ENCODE peak calls at places on chromosomes 13 and 19, in six cellular contexts. H is H1, P is SK-N-SH, L is A549, Y is IMR-90, Z is K562. U is an unnamed sample.

GRCh38 chr13:65653548-65654078 is 1576.5 kb downstream of the PCDH9 start:
- DNase-seq in H (no peak), P (peak), L (no peak), Y (no peak), Z (no peak), U (no peak)

GRCh38 chr13:113650275-113650674 is 7.7 kb downstream of the ATP4B start:
- DNase-seq in H (no peak), P (no peak), L (no peak), Y (no peak), Z (no peak), U (no peak)

GRCh38 chr13:20340759-20341161 is 108.6 kb upstream of the GJB6 start:
- DNase-seq in H (no peak), P (no peak), L (no peak), Y (no peak), Z (no peak), U (no peak)

GRCh38 chr19:4446801-4447200 is 10.8 kb downstream of the UBXN6 start:
- DNase-seq in H (no peak), P (no peak), L (no peak), Y (no peak), Z (no peak), U (no peak)

GRCh38 chr13:48320396-48320790 is 16.8 kb downstream of the RB1 start:
- DNase-seq in H (no peak), P (no peak), L (no peak), Y (no peak), Z (no peak), U (no peak)

GRCh38 chr13:100588350-100589177 is at the start of gene GGACT:
- DNase-seq in H (peak), P (peak), L (peak), Y (peak), Z (peak), U (peak)

GRCh38 chr19:18785179-18786124 is 5.7 kb downstream of the COMP start:
- DNase-seq in H (peak), P (peak), L (peak), Y (peak), Z (peak), U (no peak)

GRCh38 chr13:72539925-72540324 is 187.5 kb downstream of the MZT1 start:
- DNase-seq in H (no peak), P (no peak), L (no peak), Y (no peak), Z (no peak), U (no peak)

GRCh38 chr13:40668335-40668734 is 1.9 kb upstream of the FOXO1 start:
- DNase-seq in H (no peak), P (no peak), L (peak), Y (no peak), Z (peak), U (no peak)

GRCh38 chr13:110275931-110276552 is 30.9 kb downstream of the COL4A1 start:
- DNase-seq in H (no peak), P (no peak), L (no peak), Y (no peak), Z (no peak), U (no peak)

GRCh38 chr13:105665284-105665683 is 870.2 kb downstream of the EFNB2 start:
- DNase-seq in H (no peak), P (no peak), L (no peak), Y (peak), Z (no peak), U (no peak)

GRCh38 chr19:10104665-10105221 is 1.4 kb upstream of the PPAN start:
- DNase-seq in H (no peak), P (no peak), L (no peak), Y (no peak), Z (peak), U (peak)

GRCh38 chr13:106088094-106088493 is 447.4 kb downstream of the EFNB2 start:
- DNase-seq in H (no peak), P (no peak), L (no peak), Y (peak), Z (no peak), U (no peak)

GRCh38 chr19:6087074-6087506 is 23.2 kb downstream of the RFX2 start:
- DNase-seq in H (no peak), P (peak), L (no peak), Y (no peak), Z (peak), U (peak)

GRCh38 chr13:110306960-110307696 is at the start of the genes COL4A1 and COL4A2:
- DNase-seq in H (no peak), P (peak), L (peak), Y (peak), Z (no peak), U (no peak)

GRCh38 chr19:3760871-3761361 is 576 bp downstream of the APBA3 start:
- DNase-seq in H (no peak), P (no peak), L (no peak), Y (peak), Z (peak), U (no peak)

GRCh38 chr13:48265217-48265815 is 32.3 kb downstream of the ITM2B start:
- DNase-seq in H (no peak), P (no peak), L (no peak), Y (no peak), Z (no peak), U (peak)

GRCh38 chr19:37872383-37872782 is 34.0 kb downstream of the WDR87 start:
- DNase-seq in H (no peak), P (no peak), L (no peak), Y (peak), Z (no peak), U (no peak)

GRCh38 chr13:61685683-61686013 is 270.0 kb upstream of the PCDH20 start:
- DNase-seq in H (no peak), P (peak), L (peak), Y (no peak), Z (peak), U (no peak)

GRCh38 chr13:92649140-92649813 is 577.3 kb upstream of the GPC6 start:
- DNase-seq in H (no peak), P (no peak), L (no peak), Y (no peak), Z (no peak), U (no peak)

GRCh38 chr13:28568286-28568685 is 73.4 kb upstream of the FLT1 start:
- DNase-seq in H (no peak), P (peak), L (no peak), Y (peak), Z (peak), U (no peak)

GRCh38 chr13:22648325-22648758 is 532.4 kb upstream of the SGCG start:
- DNase-seq in H (peak), P (no peak), L (no peak), Y (no peak), Z (no peak), U (no peak)

GRCh38 chr13:89514534-89515312 is 1832.8 kb upstream of the MIR17HG start:
- DNase-seq in H (no peak), P (no peak), L (peak), Y (peak), Z (no peak), U (no peak)

GRCh38 chr13:37306778-37307544 is 201.5 kb upstream of the CSNK1A1L start:
- DNase-seq in H (no peak), P (no peak), L (no peak), Y (peak), Z (no peak), U (no peak)

GRCh38 chr13:99265823-99266426 is 7.7 kb upstream of the GPR18 start:
- DNase-seq in H (no peak), P (peak), L (peak), Y (peak), Z (peak), U (no peak)

GRCh38 chr13:107305178-107305577 is 737.2 kb upstream of the ARGLU1 start:
- DNase-seq in H (no peak), P (no peak), L (no peak), Y (no peak), Z (no peak), U (no peak)

GRCh38 chr19:4189641-4190040 is 7.2 kb downstream of the ANKRD24 start:
- DNase-seq in H (no peak), P (no peak), L (no peak), Y (no peak), Z (no peak), U (no peak)

GRCh38 chr13:94195715-94196114 is 283.8 kb downstream of the DCT start:
- DNase-seq in H (no peak), P (no peak), L (no peak), Y (peak), Z (no peak), U (no peak)

GRCh38 chr19:3670258-3670795 is 29.9 kb downstream of the PIP5K1C start:
- DNase-seq in H (no peak), P (no peak), L (peak), Y (peak), Z (peak), U (no peak)

DNA sequence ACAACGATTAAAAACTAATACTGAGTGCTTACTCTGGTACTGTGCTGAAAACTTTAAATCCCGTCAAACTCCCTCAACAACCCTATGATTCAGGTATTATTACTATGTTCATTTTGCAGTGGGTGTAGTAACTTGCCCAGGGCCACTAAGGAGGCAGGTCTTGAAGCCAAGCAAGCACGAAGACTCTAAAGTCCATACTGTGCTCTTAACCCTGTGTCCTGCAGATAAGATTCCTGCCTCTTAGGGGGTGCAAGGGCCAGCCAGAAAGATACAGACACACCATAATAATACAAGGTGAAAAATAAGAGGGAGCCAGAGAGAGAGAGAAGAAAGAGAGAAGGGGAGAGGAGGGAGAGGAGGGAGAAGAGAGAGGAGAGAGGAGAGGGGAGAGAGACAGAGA is 95.5 kb downstream of the CDADC1 start:
- DNase-seq in H (no peak), P (no peak), L (no peak), Y (no peak), Z (peak), U (no peak)
- TF ChIP-seq RFX5 in H (no peak), P (no peak), L (no peak), Y (no peak), Z (no peak), U (no peak)

DNA sequence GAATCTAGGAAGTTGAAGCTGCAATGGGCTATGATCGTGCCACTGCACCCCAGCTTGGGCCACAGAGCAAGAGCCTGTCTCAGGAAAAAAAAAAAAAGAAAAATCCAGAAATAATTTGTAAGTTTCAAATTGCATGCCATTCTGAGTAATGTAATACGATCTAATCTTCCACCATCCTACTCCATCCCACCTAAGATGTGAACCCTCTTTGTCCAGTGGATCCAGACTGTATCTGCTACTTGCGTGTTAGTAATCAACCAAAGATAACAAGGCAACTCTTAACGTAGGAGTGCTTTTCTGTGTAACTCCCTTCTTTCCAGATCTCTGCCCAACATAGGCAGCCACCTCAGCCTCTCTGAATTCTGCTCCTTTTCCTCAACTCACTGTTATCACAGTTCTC is 24.3 kb downstream of the RFC3 start:
- DNase-seq in H (no peak), P (no peak), L (no peak), Y (peak), Z (no peak), U (no peak)
- TF ChIP-seq RFX5 in H (no peak), P (no peak), L (no peak), Y (no peak), Z (no peak), U (no peak)

DNA sequence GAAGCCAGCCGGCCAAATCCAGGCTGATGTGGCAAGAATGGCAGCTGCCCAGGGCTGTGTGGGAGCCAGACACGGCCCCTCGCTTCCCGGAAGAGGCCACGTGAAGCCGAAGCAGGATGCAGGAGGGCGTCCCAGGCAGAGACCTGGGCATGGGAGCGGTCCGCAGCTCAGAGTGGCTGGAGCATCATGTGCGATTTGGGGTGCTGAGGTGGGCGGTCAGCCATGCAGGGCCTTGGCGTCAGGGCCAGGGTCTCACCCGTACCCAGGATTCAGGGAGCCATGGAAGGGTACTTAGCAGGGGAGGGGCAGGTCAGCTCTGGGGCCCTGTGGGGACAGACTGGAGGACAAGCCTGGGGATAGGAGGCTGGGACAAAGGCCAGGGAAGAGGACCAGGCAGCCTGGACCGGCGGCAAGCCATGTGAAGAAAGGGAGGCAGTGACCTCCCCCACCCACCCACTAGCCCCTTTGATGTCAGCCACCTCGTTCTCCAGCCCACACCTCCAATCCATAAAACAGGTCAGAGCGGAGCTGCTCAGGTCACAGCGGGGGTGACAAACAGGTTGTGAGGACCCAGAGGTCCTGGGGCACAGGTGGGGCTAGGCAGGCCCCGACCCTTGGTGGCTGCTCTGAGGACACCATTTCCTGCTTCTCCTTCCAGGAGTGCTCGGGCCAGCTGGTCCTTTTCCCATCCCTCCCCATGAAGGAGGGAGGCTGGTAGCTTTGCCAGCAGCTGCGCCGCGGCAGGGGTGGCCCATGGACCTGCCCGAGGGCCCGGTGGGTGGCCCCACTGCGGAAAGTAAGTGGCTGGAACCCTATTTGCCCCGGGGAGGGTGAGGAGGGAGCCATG is 2.3 kb downstream of the KASH5 start:
- DNase-seq in H (no peak), P (no peak), L (no peak), Y (no peak), Z (no peak), U (no peak)
- TF ChIP-seq RFX5 in H (no peak), P (no peak), L (no peak), Y (no peak), Z (no peak), U (no peak)

GRCh38 chr13:85286081-85286480 is 513.1 kb downstream of the SLITRK6 start:
- DNase-seq in H (no peak), P (no peak), L (no peak), Y (peak), Z (no peak), U (no peak)

GRCh38 chr13:85283408-85283807 is 515.8 kb downstream of the SLITRK6 start:
- DNase-seq in H (no peak), P (no peak), L (no peak), Y (no peak), Z (no peak), U (no peak)

GRCh38 chr13:85284349-85284748 is 514.9 kb downstream of the SLITRK6 start:
- DNase-seq in H (no peak), P (no peak), L (no peak), Y (no peak), Z (no peak), U (no peak)

GRCh38 chr13:85287528-85287927 is 511.7 kb downstream of the SLITRK6 start:
- DNase-seq in H (no peak), P (no peak), L (no peak), Y (no peak), Z (no peak), U (no peak)
- TF ChIP-seq RFX5 in H (no peak), P (no peak), L (no peak), Y (no peak), Z (no peak), U (no peak)

DNA sequence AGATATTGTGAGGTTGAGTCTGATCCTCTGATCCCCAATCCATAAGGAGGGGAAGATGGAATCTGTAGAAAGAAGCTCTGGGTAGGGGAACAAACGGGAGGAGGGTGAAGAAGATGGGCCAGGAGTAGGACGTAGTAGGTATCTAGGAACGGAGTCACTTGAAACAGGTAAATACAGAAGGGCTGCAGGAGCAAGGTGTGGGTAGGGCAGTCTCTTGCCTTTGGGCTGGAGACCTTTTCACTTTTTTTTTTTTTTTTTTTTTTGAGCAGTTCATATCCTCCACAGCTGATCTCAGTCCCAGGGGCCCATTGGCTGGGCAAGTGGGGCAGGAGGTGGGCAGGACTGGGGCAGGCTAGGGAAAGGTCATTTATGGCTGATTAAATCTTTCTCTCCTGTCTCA is 1.5 kb downstream of the BCKDHA start:
- DNase-seq in H (no peak), P (no peak), L (no peak), Y (no peak), Z (no peak), U (no peak)
- TF ChIP-seq RFX5 in H (no peak), P (no peak), L (no peak), Y (no peak), Z (no peak), U (no peak)

GRCh38 chr19:1675633-1676350 is 23.4 kb upstream of the TCF3 start:
- DNase-seq in H (no peak), P (peak), L (no peak), Y (no peak), Z (peak), U (no peak)
- TF ChIP-seq RFX5 in H (no peak), P (no peak), L (no peak), Y (no peak), Z (no peak), U (no peak)

GRCh38 chr19:45154064-45154827 is 6.5 kb downstream of the NKPD1 start:
- DNase-seq in H (no peak), P (no peak), L (peak), Y (peak), Z (peak), U (no peak)
- TF ChIP-seq RFX5 in H (no peak), P (no peak), L (no peak), Y (no peak), Z (no peak), U (no peak)

U was measured in GM12878.